ENCODE peak calls at places on chromosomes 11 and 22, in four cellular contexts. A is A549, S is HepG2, K is GM12878. R is an unnamed sample. For H3K4me1, the result is how much of the 10 kb centered on the place peaks cover.

GRCh38 chr11:1943576-1943975 is 3.6 kb upstream of the MRPL23 start:
- DNase-seq in A (no peak), S (no peak), K (no peak), R (no peak)

GRCh38 chr11:34343153-34343552 is 14.7 kb downstream of the ABTB2 start:
- DNase-seq in A (no peak), S (no peak), K (no peak), R (no peak)

GRCh38 chr11:35584321-35584720 is 33.9 kb upstream of the FJX1 start:
- DNase-seq in A (no peak), S (no peak), K (no peak), R (no peak)

GRCh38 chr22:44026630-44027511 is 2.8 kb downstream of the PARVB start:
- DNase-seq in A (no peak), S (no peak), K (peak), R (peak)

GRCh38 chr22:41247703-41248102 is 7.0 kb upstream of the CHADL start:
- DNase-seq in A (no peak), S (no peak), K (no peak), R (no peak)

GRCh38 chr11:77081381-77081851 is 14.6 kb downstream of the CAPN5 start:
- DNase-seq in A (no peak), S (no peak), K (no peak), R (no peak)

GRCh38 chr11:76151561-76152085 is 54.7 kb downstream of the WNT11 start:
- DNase-seq in A (no peak), S (no peak), K (no peak), R (no peak)

GRCh38 chr22:46040471-46041465 is 63.8 kb upstream of the WNT7B start:
- DNase-seq in A (no peak), S (no peak), K (no peak), R (no peak)

GRCh38 chr11:128235958-128236357 is 351.4 kb downstream of the ETS1 start:
- DNase-seq in A (no peak), S (no peak), K (no peak), R (peak)

GRCh38 chr11:69601346-69601975 is 39.5 kb upstream of the CCND1 start:
- DNase-seq in A (no peak), S (peak), K (no peak), R (no peak)

GRCh38 chr11:57248780-57249383 is 11.8 kb upstream of the APLNR start:
- DNase-seq in A (peak), S (peak), K (no peak), R (peak)

GRCh38 chr11:88103337-88104206 is 71.7 kb downstream of the RAB38 start:
- DNase-seq in A (peak), S (peak), K (peak), R (peak)

GRCh38 chr11:129023968-129024676 is 81.5 kb upstream of the TP53AIP1 start:
- DNase-seq in A (no peak), S (no peak), K (no peak), R (no peak)

GRCh38 chr11:40130427-40130826 is 1329.0 kb downstream of the LRRC4C start:
- DNase-seq in A (no peak), S (no peak), K (no peak), R (no peak)

GRCh38 chr11:7646866-7647265 is 26.4 kb downstream of the CYB5R2 start:
- DNase-seq in A (no peak), S (no peak), K (no peak), R (no peak)

GRCh38 chr11:121552160-121552559 is 99.4 kb upstream of the SORL1-AS1 start:
- DNase-seq in A (no peak), S (no peak), K (no peak), R (no peak)

GRCh38 chr11:112477152-112477928 is 216.7 kb upstream of the PLET1 start:
- DNase-seq in A (no peak), S (no peak), K (no peak), R (no peak)

DNA sequence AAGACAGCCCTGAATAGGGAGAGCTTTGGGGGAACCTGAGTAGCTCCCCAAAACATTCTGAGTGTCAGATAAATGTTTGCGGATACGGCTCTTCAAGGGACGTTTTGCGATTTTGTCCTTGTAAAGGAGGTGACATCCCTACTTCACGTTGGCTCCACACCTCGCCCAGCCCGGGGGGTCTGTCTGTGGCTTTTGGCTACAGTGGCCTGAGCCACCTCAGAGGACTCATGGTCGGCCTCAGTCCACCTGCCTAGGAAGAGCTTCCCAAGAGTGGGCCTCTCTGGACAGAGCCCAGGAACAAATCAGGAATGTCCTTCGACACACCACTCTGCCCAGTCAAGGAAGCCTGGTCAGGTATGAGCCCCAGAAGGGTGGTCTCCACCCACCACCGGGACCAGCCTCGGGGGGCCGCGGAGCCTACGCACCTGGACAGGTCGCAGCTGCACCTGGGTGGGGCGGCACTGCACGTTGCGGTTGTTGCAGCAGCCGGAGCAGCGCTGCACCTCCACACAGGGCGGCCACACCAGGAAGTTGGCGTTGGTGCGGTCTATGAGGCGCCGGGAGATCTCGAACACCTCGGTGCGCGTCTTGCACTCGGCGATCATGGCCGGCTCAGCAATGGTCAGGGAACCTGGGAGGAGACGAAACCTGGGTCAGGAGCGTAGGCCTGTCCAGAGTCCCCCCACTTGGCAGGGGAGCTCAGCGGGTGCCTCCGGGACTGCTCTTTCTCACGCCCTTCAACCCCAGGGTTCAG is 13.4 kb downstream of the PDGFB start:
- DNase-seq in A (no peak), S (no peak), K (no peak), R (no peak)
- H3K4me1 ChIP-seq in A (under half), S (under half), K (under half), R (under half)

GRCh38 chr11:120137187-120137610 is 714 bp downstream of the TRIM29 start:
- DNase-seq in A (no peak), S (no peak), K (no peak), R (no peak)
- TF ChIP-seq POLR2AphosphoS2 in A (no peak), S (no peak), K (no peak), R (no peak)

GRCh38 chr22:19175026-19175601 is 3.4 kb downstream of the SLC25A1 start:
- DNase-seq in A (no peak), S (no peak), K (no peak), R (no peak)

GRCh38 chr22:19173047-19174035 is 5.2 kb downstream of the SLC25A1 start:
- DNase-seq in A (no peak), S (peak), K (no peak), R (no peak)

GRCh38 chr22:19175602-19176174 is 2.8 kb downstream of the SLC25A1 start:
- DNase-seq in A (no peak), S (no peak), K (no peak), R (no peak)

GRCh38 chr22:19176175-19176630 is 2.3 kb downstream of the SLC25A1 start:
- DNase-seq in A (no peak), S (no peak), K (no peak), R (peak)

DNA sequence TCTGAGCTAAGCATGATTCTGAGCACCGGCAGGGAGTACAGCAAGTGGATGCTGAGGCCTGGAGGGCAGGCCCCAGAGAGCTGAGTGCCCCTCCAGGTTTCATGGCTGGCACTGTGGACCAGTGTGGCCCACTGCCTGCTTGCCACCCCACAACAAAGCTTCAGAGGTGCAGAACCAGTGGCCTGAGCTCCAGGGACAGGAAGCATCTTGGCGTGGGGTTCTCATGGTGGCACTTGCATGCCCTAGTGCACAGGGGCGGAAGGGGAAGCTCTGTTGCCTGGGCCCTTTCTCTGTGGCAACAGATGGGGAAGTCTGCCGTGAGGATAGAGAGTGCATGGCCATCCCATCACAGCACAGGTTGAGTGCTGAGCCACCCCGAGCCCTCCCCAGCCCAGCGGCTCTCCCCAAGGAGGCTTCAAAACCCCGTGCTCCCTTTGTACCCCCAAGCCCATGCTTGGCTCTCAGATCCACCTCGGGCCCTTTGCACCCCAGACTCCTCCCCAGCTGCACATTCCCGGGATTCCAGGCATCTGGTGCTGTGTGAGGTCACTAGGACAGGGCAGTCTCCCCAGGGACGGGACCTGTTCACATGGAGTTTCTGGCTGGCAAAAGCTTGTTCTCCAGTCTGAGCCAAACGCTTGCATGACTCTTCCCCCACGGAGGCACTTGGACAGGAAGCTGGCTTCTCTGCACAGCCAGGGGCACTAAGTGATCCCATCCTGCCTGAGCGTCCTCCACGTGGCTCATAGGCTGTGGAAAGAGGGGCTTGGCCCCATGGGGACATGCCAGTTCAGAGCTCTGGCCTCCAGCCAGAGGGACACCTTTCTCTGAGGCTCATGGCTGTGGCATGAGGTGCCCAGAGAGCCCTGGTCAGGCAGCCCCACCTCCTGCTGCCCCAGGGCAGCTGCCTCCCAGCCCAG is 4.2 kb downstream of the SLC25A1 start:
- DNase-seq in A (no peak), S (peak), K (peak), R (peak)
- H3K4me1 ChIP-seq in A (half or more), S (half or more), K (under half), R (half or more)

GRCh38 chr11:118226294-118226693 is 1.5 kb upstream of the JAML start:
- DNase-seq in A (no peak), S (no peak), K (no peak), R (no peak)

GRCh38 chr11:118223576-118223975 is 1.2 kb downstream of the JAML start:
- DNase-seq in A (no peak), S (no peak), K (no peak), R (no peak)

GRCh38 chr11:118222437-118222836 is 2.4 kb downstream of the JAML start:
- DNase-seq in A (no peak), S (no peak), K (no peak), R (no peak)

GRCh38 chr11:118224512-118225180 is at the start of gene JAML:
- DNase-seq in A (no peak), S (no peak), K (no peak), R (no peak)

DNA sequence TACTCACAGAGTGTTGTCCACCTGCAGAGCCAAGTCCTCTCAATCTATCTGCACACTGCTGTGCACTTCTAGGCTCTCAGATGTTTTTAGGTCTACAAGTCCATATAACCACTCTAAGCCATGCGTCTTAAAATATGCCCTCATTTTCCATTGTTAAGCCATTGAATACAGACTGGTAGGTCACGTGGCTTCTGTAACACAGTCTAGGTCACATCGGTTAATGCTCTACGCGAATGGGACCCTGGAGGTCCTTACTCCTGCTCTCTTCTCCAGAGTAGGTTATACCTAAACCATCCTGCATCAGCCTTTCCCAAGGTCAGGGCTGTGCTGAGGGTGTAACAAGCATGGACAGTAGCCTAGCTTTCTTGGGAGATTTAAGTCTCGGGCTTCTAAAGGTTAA is 819 bp downstream of the JAML start:
- DNase-seq in A (no peak), S (no peak), K (no peak), R (no peak)
- TF ChIP-seq POLR2AphosphoS2 in A (no peak), S (no peak), K (no peak), R (no peak)

DNA sequence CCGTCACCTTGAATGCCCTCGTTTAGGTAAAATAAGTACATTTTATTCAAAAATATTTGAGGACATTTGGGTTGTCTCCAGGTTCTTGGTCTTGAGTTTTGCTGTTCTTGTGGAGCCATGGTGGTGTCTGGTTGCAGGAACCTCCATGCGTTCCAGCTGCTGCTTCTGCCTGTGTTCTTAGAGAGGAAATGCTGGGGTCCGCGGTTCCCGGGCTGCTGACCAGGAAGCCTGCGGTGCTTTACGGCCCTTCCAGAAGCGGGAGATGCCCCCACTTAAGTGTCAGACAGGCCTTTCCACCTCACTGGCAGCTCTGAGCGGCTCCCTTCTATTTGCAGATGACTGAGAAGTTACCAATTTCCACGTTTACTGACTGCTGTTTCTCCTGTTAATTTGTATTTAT is 66.8 kb downstream of the LRP5 start:
- DNase-seq in A (no peak), S (no peak), K (no peak), R (no peak)
- H3K4me1 ChIP-seq in A (under half), S (half or more), K (under half), R (under half)

DNA sequence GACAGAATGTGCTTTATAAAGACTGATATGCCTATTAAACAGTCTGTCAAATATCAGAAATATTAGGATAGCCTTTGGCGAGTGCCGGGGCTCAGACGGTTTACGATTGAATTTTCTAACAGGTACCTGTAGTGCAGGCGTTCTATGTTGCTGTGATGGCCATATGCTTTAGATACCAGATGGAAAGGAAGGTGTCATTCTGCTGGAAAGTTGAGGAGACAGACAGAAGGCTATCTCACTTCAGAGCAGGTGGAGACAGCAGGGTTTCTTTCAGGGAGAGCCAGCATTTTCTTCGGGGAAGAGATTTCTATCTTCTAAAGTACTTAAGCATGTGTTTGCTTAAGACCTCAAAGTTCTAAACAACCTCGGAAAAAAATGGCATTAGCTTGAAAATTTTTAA is 415.4 kb downstream of the NTM start:
- DNase-seq in A (no peak), S (no peak), K (no peak), R (no peak)
- TF ChIP-seq POLR2AphosphoS2 in A (no peak), S (no peak), K (no peak), R (no peak)

R was measured in K562.